ENCODE peak calls at places on chromosomes 2 and 18, in seven cellular contexts. T, F, J, L, B, G and Z are unnamed samples.

GRCh38 chr2:113242318-113242717 is 36.4 kb downstream of the PAX8 start:
- DNase-seq in T (no peak), F (no peak), J (no peak), L (no peak), B (no peak), G (no peak), Z (no peak)

GRCh38 chr2:109467701-109468100 is 146.1 kb downstream of the SEPTIN10 start:
- DNase-seq in T (no peak), F (no peak), J (no peak), L (no peak), B (no peak), G (peak; percentile 36), Z (no peak)

GRCh38 chr2:179460101-179460500 is 195.5 kb upstream of the SESTD1 start:
- DNase-seq in T (no peak), F (no peak), J (no peak), L (no peak), B (no peak), G (no peak), Z (no peak)

GRCh38 chr2:199588054-199588453 is 130.3 kb upstream of the SATB2 start:
- DNase-seq in T (no peak), F (no peak), J (no peak), L (no peak), B (no peak), G (no peak), Z (no peak)

GRCh38 chr2:149490296-149490695 is 97.3 kb downstream of the MMADHC start:
- DNase-seq in T (no peak), F (no peak), J (no peak), L (no peak), B (peak; percentile 84), G (no peak), Z (peak; percentile 34)

GRCh38 chr2:106956879-106957278 is 70.9 kb upstream of the ST6GAL2 start:
- DNase-seq in T (no peak), F (no peak), J (peak; percentile 9), L (no peak), B (peak; percentile 89), G (no peak), Z (peak; percentile 22)

GRCh38 chr2:241804326-241805276 is 4.4 kb upstream of the NEU4 start:
- DNase-seq in T (no peak), F (no peak), J (peak; percentile 21), L (no peak), B (peak; percentile 33), G (peak; percentile 54), Z (peak; percentile 59)

GRCh38 chr2:147649288-147649687 is 195.5 kb upstream of the ACVR2A start:
- DNase-seq in T (no peak), F (no peak), J (no peak), L (no peak), B (peak; percentile 52), G (no peak), Z (no peak)

GRCh38 chr18:32899819-32900218 is 127.0 kb upstream of the KLHL14 start:
- DNase-seq in T (no peak), F (no peak), J (no peak), L (no peak), B (no peak), G (no peak), Z (no peak)

GRCh38 chr18:56873441-56874140 is 222.4 kb downstream of the WDR7 start:
- DNase-seq in T (peak; percentile 25), F (no peak), J (peak; percentile 51), L (no peak), B (peak; percentile 13), G (no peak), Z (peak; percentile 71)

GRCh38 chr2:30927561-30928075 is 120.4 kb upstream of the CAPN13 start:
- DNase-seq in T (no peak), F (no peak), J (no peak), L (no peak), B (no peak), G (no peak), Z (no peak)

GRCh38 chr18:8620845-8621244 is 11.6 kb downstream of the RAB12 start:
- DNase-seq in T (no peak), F (no peak), J (no peak), L (no peak), B (no peak), G (no peak), Z (no peak)

GRCh38 chr2:230075988-230076631 is 7.4 kb upstream of the SLC16A14 start:
- DNase-seq in T (no peak), F (no peak), J (no peak), L (no peak), B (no peak), G (no peak), Z (no peak)

GRCh38 chr18:47184419-47185050 is 8.4 kb upstream of the IER3IP1 start:
- DNase-seq in T (no peak), F (no peak), J (no peak), L (no peak), B (no peak), G (no peak), Z (peak; percentile 22)

GRCh38 chr2:68052717-68053422 is 9.9 kb downstream of the C1D start:
- DNase-seq in T (no peak), F (no peak), J (no peak), L (no peak), B (peak; percentile 3), G (no peak), Z (no peak)

GRCh38 chr18:6547476-6547875 is 132.8 kb upstream of the L3MBTL4 start:
- DNase-seq in T (no peak), F (no peak), J (no peak), L (no peak), B (no peak), G (no peak), Z (no peak)

GRCh38 chr2:224518806-224519580 is 66.2 kb downstream of the CUL3 start:
- DNase-seq in T (no peak), F (no peak), J (no peak), L (no peak), B (peak; percentile 54), G (no peak), Z (no peak)

GRCh38 chr18:65439184-65439583 is 311.6 kb upstream of the CDH7 start:
- DNase-seq in T (no peak), F (no peak), J (no peak), L (no peak), B (peak; percentile 1), G (no peak), Z (peak; percentile 21)

GRCh38 chr2:118584380-118584779 is 263.1 kb downstream of the EN1 start:
- DNase-seq in T (no peak), F (no peak), J (no peak), L (no peak), B (no peak), G (no peak), Z (peak; percentile 79)

GRCh38 chr2:12448846-12449480 is 267.8 kb upstream of the TRIB2 start:
- DNase-seq in T (no peak), F (no peak), J (no peak), L (no peak), B (no peak), G (no peak), Z (no peak)

GRCh38 chr2:214076527-214076926 is 334.3 kb upstream of the VWC2L start:
- DNase-seq in T (no peak), F (no peak), J (no peak), L (no peak), B (no peak), G (no peak), Z (no peak)

GRCh38 chr2:65729246-65729645 is 296.8 kb upstream of the SPRED2 start:
- DNase-seq in T (no peak), F (no peak), J (no peak), L (no peak), B (no peak), G (no peak), Z (no peak)